ENCODE peak calls at places on chromosomes 5 and 9, in eight cellular contexts. H, P, I, S, K, U, L and Z are unnamed samples.
A peak's percentile ranks its signal among the peaks of the same experiment; 100 is the strongest.

GRCh38 chr9:29211681-29212589 is 1638.7 kb upstream of the C9orf72 start:
- DNase-seq in H (peak; percentile 37), P (no peak), U (peak; percentile 39), I (peak; percentile 88), S (peak; percentile 4), L (peak; percentile 88), K (peak; percentile 88), Z (peak; percentile 35)

GRCh38 chr9:131733601-131734061 is 6.2 kb downstream of the RAPGEF1 start:
- DNase-seq in I (peak; percentile 54), H (no peak), S (peak; percentile 94), P (no peak), L (peak; percentile 84), U (peak; percentile 95), K (peak; percentile 80), Z (peak; percentile 97)

GRCh38 chr9:114285166-114285867 is 37.6 kb upstream of the ORM1 start:
- DNase-seq in H (peak; percentile 89), L (peak; percentile 59), I (peak; percentile 52), P (peak; percentile 67), S (peak; percentile 93), U (peak; percentile 85), K (peak; percentile 81), Z (peak; percentile 91)

GRCh38 chr5:112641515-112642110 is 96.1 kb upstream of the APC start:
- DNase-seq in S (no peak), P (no peak), H (no peak), I (no peak), L (no peak), K (no peak), U (no peak), Z (no peak)

GRCh38 chr9:12185856-12186255 is 507.3 kb upstream of the TYRP1 start:
- DNase-seq in L (no peak), S (no peak), K (no peak), I (no peak), P (no peak), U (no peak), H (no peak), Z (no peak)

GRCh38 chr5:129771058-129771838 is 23.4 kb downstream of the MINAR2 start:
- DNase-seq in L (peak; percentile 89), U (peak; percentile 69), K (no peak), P (no peak), H (no peak), I (peak; percentile 86), S (peak; percentile 55), Z (peak; percentile 80)

GRCh38 chr5:93252165-93252564 is 328.9 kb downstream of the NR2F1-AS1 start:
- DNase-seq in H (no peak), I (no peak), K (no peak), P (no peak), U (peak; percentile 13), S (no peak), L (no peak), Z (peak; percentile 11)

GRCh38 chr5:168624850-168625357 is 45.7 kb upstream of the PANK3 start:
- DNase-seq in I (no peak), U (peak; percentile 19), H (no peak), P (no peak), K (no peak), L (no peak), S (peak; percentile 12), Z (no peak)

GRCh38 chr9:106872641-106873040 is 9.7 kb downstream of the ZNF462 start:
- DNase-seq in S (no peak), U (peak; percentile 34), P (no peak), I (no peak), K (no peak), L (no peak), H (no peak), Z (no peak)

GRCh38 chr9:18973348-18973747 is 59.7 kb downstream of the SAXO1 start:
- DNase-seq in S (no peak), P (no peak), U (no peak), I (no peak), H (no peak), L (no peak), K (no peak), Z (no peak)

GRCh38 chr9:2086971-2087370 is 71.8 kb downstream of the SMARCA2 start:
- DNase-seq in K (no peak), U (no peak), H (no peak), L (no peak), P (no peak), I (no peak), S (no peak), Z (no peak)

GRCh38 chr5:141848771-141849370 is 29.3 kb downstream of the PCDH1 start:
- DNase-seq in P (no peak), K (peak; percentile 84), I (peak; percentile 96), S (peak; percentile 40), L (no peak), U (peak; percentile 69), H (no peak), Z (no peak)

GRCh38 chr5:35136386-35136785 is 88.6 kb upstream of the AGXT2 start:
- DNase-seq in K (no peak), P (no peak), S (peak; percentile 78), L (peak; percentile 57), I (no peak), U (peak; percentile 84), H (no peak), Z (no peak)

GRCh38 chr9:78035369-78035993 is 3.9 kb upstream of the GNAQ start:
- DNase-seq in P (no peak), S (peak; percentile 88), L (peak; percentile 89), U (peak; percentile 92), I (peak; percentile 74), K (no peak), H (peak; percentile 53), Z (peak; percentile 90)

GRCh38 chr5:73446631-73447233 is 1.8 kb downstream of the FOXD1 start:
- DNase-seq in L (peak; percentile 15), H (no peak), K (peak; percentile 63), U (no peak), S (peak; percentile 17), P (no peak), I (peak; percentile 71), Z (no peak)

DNA sequence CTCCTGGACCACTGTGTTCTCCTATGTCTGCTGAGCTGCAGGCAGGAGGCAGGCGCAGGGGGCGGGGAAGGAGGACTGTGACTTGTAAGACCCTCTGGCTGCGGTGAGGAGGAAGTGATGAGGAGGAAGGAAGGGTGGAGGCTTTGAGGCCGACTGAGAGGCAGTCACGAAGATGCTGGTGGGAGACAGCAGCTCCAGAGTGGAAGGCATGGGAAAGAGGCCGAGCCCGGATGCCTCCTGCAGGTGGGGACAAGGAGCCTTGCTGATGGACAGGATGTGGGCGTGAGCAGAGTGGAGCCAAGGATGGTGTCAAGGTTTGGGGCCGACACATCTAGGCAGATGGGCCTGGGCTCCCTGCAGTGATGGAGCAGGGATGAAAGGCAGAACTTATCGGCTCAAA is 74.3 kb upstream of the ICE1 start:
- DNase-seq in L (no peak), I (peak; percentile 59), P (no peak), S (no peak), U (no peak), H (no peak), K (no peak), Z (no peak)
- TF ChIP-seq CTCF in L (no peak), I (no peak), P (no peak), S (no peak), U (no peak), H (no peak), K (no peak), Z (no peak)

GRCh38 chr5:64834611-64835010 is 65.9 kb downstream of the CWC27 start:
- DNase-seq in H (no peak), U (peak; percentile 19), L (no peak), K (no peak), S (no peak), P (no peak), I (no peak), Z (peak; percentile 25)
- H3K4me3 ChIP-seq in H (no peak overlapping the region), U (no peak overlapping the region), L (no peak overlapping the region), K (no peak overlapping the region), S (no peak overlapping the region), P (no peak overlapping the region), I (no peak overlapping the region), Z (no peak overlapping the region)

GRCh38 chr9:136645903-136646754 is 16.6 kb upstream of the EGFL7 start:
- DNase-seq in K (peak; percentile 82), I (no peak), S (no peak), H (peak; percentile 32), P (peak; percentile 89), U (peak; percentile 69), L (no peak), Z (no peak)
- TF ChIP-seq CTCF in K (peak; percentile 18), I (peak; percentile 19), S (no peak), H (no peak), P (peak; percentile 48), U (no peak), L (no peak), Z (no peak)

GRCh38 chr5:14428302-14429081 is 153.1 kb upstream of the OTULINL start:
- DNase-seq in H (no peak), P (no peak), L (no peak), U (peak; percentile 45), K (no peak), S (no peak), I (no peak), Z (no peak)

GRCh38 chr5:14425581-14425980 is 156.0 kb upstream of the OTULINL start:
- DNase-seq in P (no peak), L (no peak), K (no peak), I (no peak), S (no peak), H (no peak), U (no peak), Z (no peak)

GRCh38 chr5:14424011-14424685 is 157.4 kb upstream of the OTULINL start:
- DNase-seq in H (no peak), I (no peak), U (no peak), K (no peak), L (no peak), S (no peak), P (no peak), Z (no peak)

GRCh38 chr5:14429102-14429501 is 152.5 kb upstream of the OTULINL start:
- DNase-seq in I (peak; percentile 14), L (no peak), U (no peak), S (no peak), P (no peak), H (no peak), K (no peak), Z (peak; percentile 17)

DNA sequence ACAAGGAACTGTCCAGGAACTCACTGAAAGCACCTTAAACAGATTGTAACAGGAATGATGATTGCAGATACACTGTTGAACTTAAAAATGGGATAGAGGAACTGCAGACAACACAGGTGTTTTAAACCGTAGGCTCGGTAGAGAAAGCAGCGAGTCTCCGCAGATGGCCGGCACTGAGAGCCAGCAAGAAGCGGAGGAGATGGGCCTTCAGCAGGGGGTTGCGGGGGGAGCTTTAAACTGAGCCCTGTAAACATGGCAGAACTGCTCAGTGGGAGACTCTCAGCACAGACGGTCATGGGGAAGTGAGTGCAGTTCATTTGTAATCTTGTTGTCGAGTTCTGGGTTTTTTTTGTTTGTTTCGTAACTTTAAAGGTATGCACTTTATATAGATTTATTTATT is 155.1 kb upstream of the OTULINL start:
- DNase-seq in P (no peak), L (no peak), S (no peak), U (no peak), K (no peak), H (no peak), I (no peak), Z (no peak)
- H3K4me3 ChIP-seq in P (no peak overlapping the region), L (no peak overlapping the region), S (no peak overlapping the region), U (no peak overlapping the region), K (no peak overlapping the region), H (no peak overlapping the region), I (no peak overlapping the region), Z (no peak overlapping the region)

GRCh38 chr9:21141427-21141882 is at the start of gene IFNW1:
- DNase-seq in P (no peak), I (peak; percentile 58), K (no peak), U (no peak), L (no peak), S (peak; percentile 3), H (no peak), Z (no peak)
- TF ChIP-seq CTCF in P (no peak), I (peak; percentile 74), K (no peak), U (peak; percentile 30), L (no peak), S (no peak), H (no peak), Z (peak; percentile 11)